ENCODE peak calls at places on chromosomes 1 and 21, in ten cellular contexts. R is suprapubic skin, T is A549, D is body of pancreas, H is uterus, S is K562, Y is testis, A is stomach, M is transverse colon, U is HepG2. Q is an unnamed sample.

GRCh38 chr1:156870734-156871133 is 10.1 kb downstream of the NTRK1 start:
- DNase-seq in S (no peak), A (no peak), H (no peak), Y (no peak), U (no peak), D (no peak), T (peak), R (no peak), M (no peak), Q (no peak)

GRCh38 chr1:235831148-235831547 is 35.6 kb downstream of the LYST start:
- DNase-seq in S (no peak), H (no peak), T (peak), D (no peak), Y (no peak), R (no peak), U (no peak), M (no peak), A (no peak), Q (no peak)

GRCh38 chr21:26810266-26810665 is 34.9 kb downstream of the ADAMTS1 start:
- DNase-seq in T (no peak), H (no peak), S (no peak), A (no peak), U (no peak), Y (no peak), M (no peak), D (no peak), R (no peak), Q (no peak)

GRCh38 chr1:116763787-116764465 is 9.7 kb downstream of the CD2 start:
- DNase-seq in R (no peak), S (peak), T (peak), Y (peak), D (peak), A (peak), M (peak), U (peak), H (no peak), Q (no peak)

GRCh38 chr1:43711049-43711448 is 3.7 kb downstream of the ST3GAL3 start:
- DNase-seq in H (no peak), U (no peak), A (no peak), M (no peak), D (no peak), R (no peak), T (no peak), S (no peak), Y (no peak), Q (no peak)

GRCh38 chr21:41366522-41367151 is 4.8 kb downstream of the MX2 start:
- DNase-seq in A (peak), T (peak), U (peak), M (peak), Y (no peak), S (peak), H (no peak), D (peak), R (no peak), Q (no peak)

GRCh38 chr1:100955322-100955721 is 59.4 kb downstream of the SLC30A7 start:
- DNase-seq in U (no peak), M (no peak), Y (no peak), A (no peak), T (no peak), S (no peak), R (no peak), D (no peak), H (no peak), Q (no peak)

GRCh38 chr1:156903328-156904091 is 10.0 kb downstream of the PEAR1 start:
- DNase-seq in R (no peak), T (no peak), H (no peak), D (no peak), A (no peak), U (no peak), Y (no peak), M (no peak), S (no peak), Q (no peak)

GRCh38 chr1:205547932-205548827 is 43.7 kb downstream of the CDK18 start:
- DNase-seq in A (peak), D (no peak), S (no peak), M (peak), T (no peak), Y (no peak), R (peak), U (no peak), H (no peak), Q (no peak)

GRCh38 chr1:223708651-223709268 is 3.6 kb upstream of the CAPN2 start:
- DNase-seq in Y (no peak), A (no peak), D (no peak), R (peak), T (no peak), M (no peak), H (no peak), S (peak), U (no peak), Q (no peak)

GRCh38 chr1:223710179-223711133 is 1.9 kb upstream of the CAPN2 start:
- DNase-seq in S (peak), Y (no peak), D (no peak), R (no peak), A (no peak), U (peak), H (no peak), T (no peak), M (no peak), Q (no peak)

GRCh38 chr1:223708001-223708359 is 4.4 kb upstream of the CAPN2 start:
- DNase-seq in D (peak), H (no peak), R (no peak), Y (no peak), A (peak), M (peak), T (peak), S (no peak), U (peak), Q (no peak)

GRCh38 chr1:223711173-223711572 is 1.2 kb upstream of the CAPN2 start:
- DNase-seq in R (no peak), H (no peak), D (no peak), Y (no peak), S (peak), M (peak), U (no peak), A (peak), T (no peak), Q (peak)

DNA sequence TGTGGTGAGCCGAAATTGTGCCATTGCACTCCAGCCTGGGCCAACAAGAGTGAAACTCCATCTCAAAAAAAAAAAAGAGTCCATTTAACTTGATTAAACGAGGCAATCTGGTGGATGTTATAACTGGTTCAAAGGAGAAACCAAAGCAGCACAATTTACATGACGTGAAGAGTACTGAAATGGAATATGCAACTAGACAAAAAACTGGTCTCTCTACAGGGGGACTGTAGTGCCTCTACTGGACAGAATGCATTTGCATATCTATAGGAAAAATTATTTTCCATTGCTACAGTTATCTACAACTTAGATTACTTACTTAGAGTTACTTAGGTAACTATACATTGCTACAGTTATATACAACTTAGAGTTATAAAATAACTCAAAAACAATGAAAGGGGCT is 2.7 kb upstream of the CAPN2 start:
- DNase-seq in M (no peak), R (no peak), D (no peak), A (no peak), H (no peak), T (peak), Y (no peak), S (peak), U (no peak), Q (no peak)
- TF ChIP-seq CTCF in M (no peak), R (no peak), D (peak), A (no peak), H (no peak), T (peak), Y (no peak), S (no peak), U (no peak), Q (no peak)

DNA sequence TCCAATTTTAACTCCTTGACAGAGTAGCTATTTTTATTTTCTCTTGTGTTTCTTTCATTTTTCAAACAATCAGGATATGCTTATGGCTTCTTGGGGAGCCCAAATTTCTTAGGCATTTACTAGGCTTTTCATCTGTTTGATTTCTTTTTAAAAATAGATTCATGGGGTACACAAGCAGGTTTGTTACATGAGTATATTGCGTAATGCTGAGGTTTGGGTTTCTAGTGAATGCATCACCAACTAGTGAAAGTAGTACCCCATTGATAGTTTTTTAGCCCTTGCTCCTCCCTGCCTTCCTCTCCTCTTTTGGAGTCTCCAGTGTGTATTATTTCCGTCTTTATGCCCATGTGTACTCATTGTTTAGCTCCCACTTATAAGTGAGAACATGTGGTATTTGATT is 190.7 kb downstream of the CENPF start:
- DNase-seq in T (no peak), D (no peak), H (no peak), S (no peak), Y (no peak), A (no peak), R (no peak), U (no peak), M (no peak), Q (no peak)
- H3K27ac ChIP-seq in T (no peak), D (no peak), H (no peak), S (no peak), Y (no peak), A (no peak), R (no peak), U (no peak), M (no peak), Q (no peak)

GRCh38 chr1:161706483-161707347 is at the start of gene FCRLA:
- DNase-seq in D (no peak), Y (no peak), S (no peak), H (no peak), T (peak), U (no peak), M (no peak), R (no peak), A (no peak), Q (no peak)
- TF ChIP-seq POLR2A in D (no peak), Y (no peak), S (no peak), H (no peak), T (no peak), U (no peak), M (no peak), R (no peak), A (no peak), Q (no peak)

DNA sequence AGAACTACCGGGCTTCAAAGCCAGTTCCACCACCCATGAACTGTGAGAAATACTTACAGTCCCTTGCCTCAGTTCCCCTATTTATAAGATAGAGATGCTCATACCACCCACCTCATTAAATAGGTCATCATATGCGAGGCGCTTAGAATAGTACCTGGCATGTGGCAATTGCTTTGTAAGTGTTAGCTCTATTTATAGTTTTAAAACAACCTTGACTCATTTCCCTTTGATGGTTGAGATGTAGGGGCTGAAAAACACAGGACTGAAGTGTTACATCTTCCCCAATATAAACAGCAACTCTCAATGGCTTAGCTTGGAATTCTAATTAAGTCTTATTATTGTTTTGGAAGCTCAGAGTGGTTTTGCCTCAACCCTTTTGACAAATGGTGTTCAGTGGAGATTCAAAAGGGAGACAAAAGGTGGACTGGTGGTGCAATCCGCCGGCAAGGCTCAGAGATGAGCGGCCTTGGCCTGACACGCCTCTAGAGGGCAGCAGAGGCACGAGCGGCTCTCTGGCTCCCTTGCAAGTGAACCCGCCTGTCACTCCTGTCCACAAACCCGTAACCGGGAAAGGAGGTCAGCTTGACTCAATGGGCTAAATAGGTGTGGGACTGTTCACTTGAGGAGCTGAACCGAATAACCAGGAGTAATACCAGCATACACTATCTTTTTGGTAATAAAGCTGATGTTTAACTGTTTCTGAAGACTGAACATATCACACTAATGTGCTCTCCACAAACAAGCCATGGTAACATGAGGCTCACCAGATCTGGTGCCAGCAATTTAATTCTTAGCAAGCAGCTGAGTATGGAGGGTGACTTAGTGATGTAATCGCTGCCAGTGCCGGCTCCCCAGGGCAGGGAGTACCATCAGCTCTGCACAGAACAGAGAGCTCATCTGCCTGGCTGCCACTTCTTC is 19.5 kb upstream of the SMYD2 start:
- DNase-seq in R (peak), Y (peak), M (peak), S (peak), T (peak), H (peak), U (peak), D (peak), A (peak), Q (peak)
- TF ChIP-seq CTCF in R (peak), Y (peak), M (peak), S (peak), T (peak), H (peak), U (peak), D (peak), A (no peak), Q (peak)

GRCh38 chr1:201537966-201538617 is 835 bp upstream of the NAV1 start:
- DNase-seq in A (no peak), T (no peak), U (no peak), M (no peak), H (no peak), R (peak), S (peak), Y (no peak), D (no peak), Q (no peak)
- H3K27ac ChIP-seq in A (peak), T (peak), U (no peak), M (peak), H (peak), R (peak), S (no peak), Y (no peak), D (no peak), Q (peak)

GRCh38 chr1:7953850-7954609 is 7.5 kb upstream of the PARK7 start:
- DNase-seq in U (peak), T (peak), H (peak), R (peak), D (peak), S (peak), M (peak), A (peak), Y (peak), Q (peak)
- TF ChIP-seq POLR2A in U (peak), T (peak), H (peak), R (peak), D (peak), S (peak), M (peak), A (no peak), Y (no peak), Q (peak)

GRCh38 chr1:15385420-15385819 is 24.3 kb upstream of the EFHD2 start:
- DNase-seq in H (no peak), D (no peak), S (no peak), Y (no peak), R (no peak), M (no peak), U (no peak), A (no peak), T (no peak), Q (no peak)
- TF ChIP-seq CTCF in H (no peak), D (no peak), S (no peak), Y (no peak), R (no peak), M (no peak), U (no peak), A (no peak), T (no peak), Q (no peak)